ENCODE peak calls at places on chromosomes 3 and 15, in eight cellular contexts. One of them, this sample, is unnamed.

GRCh38 chr15:42891569-42891968 is 29.0 kb downstream of the TTBK2 start:
- DNase-seq in HS-27A: no peak
- DNase-seq in GM04504: no peak
- DNase-seq in T-helper 2 cell: no peak
- DNase-seq in HFF-Myc: no peak
- DNase-seq in NCI-H2081: no peak
- DNase-seq in small intestine: no peak
- DNase-seq in activated CD8-positive, alpha-beta memory T cell treated with anti-CD3 and anti-CD28 coated beads for 1 hour: no peak
- DNase-seq in this sample: no peak

GRCh38 chr3:154779571-154779970 is 300.5 kb upstream of the MME start:
- DNase-seq in HS-27A: peak
- DNase-seq in GM04504: no peak
- DNase-seq in T-helper 2 cell: no peak
- DNase-seq in HFF-Myc: no peak
- DNase-seq in NCI-H2081: no peak
- DNase-seq in small intestine: no peak
- DNase-seq in activated CD8-positive, alpha-beta memory T cell treated with anti-CD3 and anti-CD28 coated beads for 1 hour: no peak
- DNase-seq in this sample: no peak

GRCh38 chr3:106711650-106712049 is 665.6 kb upstream of the CCDC54 start:
- DNase-seq in HS-27A: no peak
- DNase-seq in GM04504: peak
- DNase-seq in T-helper 2 cell: no peak
- DNase-seq in HFF-Myc: no peak
- DNase-seq in NCI-H2081: no peak
- DNase-seq in small intestine: no peak
- DNase-seq in activated CD8-positive, alpha-beta memory T cell treated with anti-CD3 and anti-CD28 coated beads for 1 hour: no peak
- DNase-seq in this sample: no peak

GRCh38 chr3:119849126-119849525 is 67.2 kb downstream of the NR1I2 start:
- DNase-seq in HS-27A: no peak
- DNase-seq in GM04504: no peak
- DNase-seq in T-helper 2 cell: no peak
- DNase-seq in HFF-Myc: no peak
- DNase-seq in NCI-H2081: no peak
- DNase-seq in small intestine: no peak
- DNase-seq in activated CD8-positive, alpha-beta memory T cell treated with anti-CD3 and anti-CD28 coated beads for 1 hour: no peak
- DNase-seq in this sample: no peak

GRCh38 chr3:55750525-55750924 is 263.4 kb upstream of the WNT5A start:
- DNase-seq in HS-27A: peak
- DNase-seq in GM04504: peak
- DNase-seq in T-helper 2 cell: no peak
- DNase-seq in HFF-Myc: peak
- DNase-seq in NCI-H2081: no peak
- DNase-seq in small intestine: no peak
- DNase-seq in activated CD8-positive, alpha-beta memory T cell treated with anti-CD3 and anti-CD28 coated beads for 1 hour: no peak
- DNase-seq in this sample: no peak

GRCh38 chr3:157051625-157052024 is 108.3 kb downstream of the CCNL1 start:
- DNase-seq in HS-27A: no peak
- DNase-seq in GM04504: no peak
- DNase-seq in T-helper 2 cell: no peak
- DNase-seq in HFF-Myc: no peak
- DNase-seq in NCI-H2081: no peak
- DNase-seq in small intestine: no peak
- DNase-seq in activated CD8-positive, alpha-beta memory T cell treated with anti-CD3 and anti-CD28 coated beads for 1 hour: no peak
- DNase-seq in this sample: no peak

GRCh38 chr3:187255314-187255713 is 36.2 kb downstream of the MASP1 start:
- DNase-seq in HS-27A: no peak
- DNase-seq in GM04504: no peak
- DNase-seq in T-helper 2 cell: no peak
- DNase-seq in HFF-Myc: no peak
- DNase-seq in NCI-H2081: no peak
- DNase-seq in small intestine: peak
- DNase-seq in activated CD8-positive, alpha-beta memory T cell treated with anti-CD3 and anti-CD28 coated beads for 1 hour: no peak
- DNase-seq in this sample: no peak

GRCh38 chr3:177427540-177427939 is 230.3 kb upstream of the TBL1XR1 start:
- DNase-seq in HS-27A: no peak
- DNase-seq in GM04504: no peak
- DNase-seq in T-helper 2 cell: no peak
- DNase-seq in HFF-Myc: no peak
- DNase-seq in NCI-H2081: no peak
- DNase-seq in small intestine: no peak
- DNase-seq in activated CD8-positive, alpha-beta memory T cell treated with anti-CD3 and anti-CD28 coated beads for 1 hour: no peak
- DNase-seq in this sample: no peak

GRCh38 chr15:51737538-51738305 is at the start of gene LYSMD2:
- DNase-seq in HS-27A: no peak
- DNase-seq in GM04504: no peak
- DNase-seq in T-helper 2 cell: peak
- DNase-seq in HFF-Myc: no peak
- DNase-seq in NCI-H2081: peak
- DNase-seq in small intestine: peak
- DNase-seq in activated CD8-positive, alpha-beta memory T cell treated with anti-CD3 and anti-CD28 coated beads for 1 hour: peak
- DNase-seq in this sample: no peak

GRCh38 chr15:47429376-47429775 is 287.9 kb upstream of the SEMA6D start:
- DNase-seq in HS-27A: no peak
- DNase-seq in GM04504: no peak
- DNase-seq in T-helper 2 cell: no peak
- DNase-seq in HFF-Myc: no peak
- DNase-seq in NCI-H2081: no peak
- DNase-seq in small intestine: no peak
- DNase-seq in activated CD8-positive, alpha-beta memory T cell treated with anti-CD3 and anti-CD28 coated beads for 1 hour: no peak
- DNase-seq in this sample: no peak

GRCh38 chr3:117874904-117875874 is 1159.5 kb downstream of the IGSF11 start:
- DNase-seq in HS-27A: no peak
- DNase-seq in GM04504: no peak
- DNase-seq in T-helper 2 cell: no peak
- DNase-seq in HFF-Myc: no peak
- DNase-seq in NCI-H2081: no peak
- DNase-seq in small intestine: no peak
- DNase-seq in activated CD8-positive, alpha-beta memory T cell treated with anti-CD3 and anti-CD28 coated beads for 1 hour: no peak
- DNase-seq in this sample: no peak

GRCh38 chr3:184764176-184764575 is 47.8 kb upstream of the VPS8 start:
- DNase-seq in HS-27A: no peak
- DNase-seq in GM04504: no peak
- DNase-seq in T-helper 2 cell: no peak
- DNase-seq in HFF-Myc: no peak
- DNase-seq in NCI-H2081: no peak
- DNase-seq in small intestine: no peak
- DNase-seq in activated CD8-positive, alpha-beta memory T cell treated with anti-CD3 and anti-CD28 coated beads for 1 hour: no peak
- DNase-seq in this sample: no peak

GRCh38 chr15:80803580-80804525 is 24.7 kb downstream of the CEMIP start:
- DNase-seq in HS-27A: no peak
- DNase-seq in GM04504: no peak
- DNase-seq in T-helper 2 cell: no peak
- DNase-seq in HFF-Myc: no peak
- DNase-seq in NCI-H2081: no peak
- DNase-seq in small intestine: no peak
- DNase-seq in activated CD8-positive, alpha-beta memory T cell treated with anti-CD3 and anti-CD28 coated beads for 1 hour: no peak
- DNase-seq in this sample: no peak

GRCh38 chr3:120435621-120436020 is 15.2 kb downstream of the FSTL1 start:
- DNase-seq in HS-27A: peak
- DNase-seq in GM04504: no peak
- DNase-seq in T-helper 2 cell: no peak
- DNase-seq in HFF-Myc: no peak
- DNase-seq in NCI-H2081: peak
- DNase-seq in small intestine: no peak
- DNase-seq in activated CD8-positive, alpha-beta memory T cell treated with anti-CD3 and anti-CD28 coated beads for 1 hour: no peak
- DNase-seq in this sample: no peak

GRCh38 chr3:105328338-105328730 is 38.4 kb upstream of the ALCAM start:
- DNase-seq in HS-27A: no peak
- DNase-seq in GM04504: no peak
- DNase-seq in T-helper 2 cell: no peak
- DNase-seq in HFF-Myc: no peak
- DNase-seq in NCI-H2081: no peak
- DNase-seq in small intestine: no peak
- DNase-seq in activated CD8-positive, alpha-beta memory T cell treated with anti-CD3 and anti-CD28 coated beads for 1 hour: no peak
- DNase-seq in this sample: no peak

GRCh38 chr3:66423791-66424190 is 77.0 kb downstream of the LRIG1 start:
- DNase-seq in HS-27A: no peak
- DNase-seq in GM04504: peak
- DNase-seq in T-helper 2 cell: no peak
- DNase-seq in HFF-Myc: no peak
- DNase-seq in NCI-H2081: no peak
- DNase-seq in small intestine: no peak
- DNase-seq in activated CD8-positive, alpha-beta memory T cell treated with anti-CD3 and anti-CD28 coated beads for 1 hour: no peak
- DNase-seq in this sample: no peak

GRCh38 chr3:23389686-23390085 is 186.6 kb downstream of the UBE2E2 start:
- DNase-seq in HS-27A: no peak
- DNase-seq in GM04504: no peak
- DNase-seq in T-helper 2 cell: no peak
- DNase-seq in HFF-Myc: no peak
- DNase-seq in NCI-H2081: no peak
- DNase-seq in small intestine: no peak
- DNase-seq in activated CD8-positive, alpha-beta memory T cell treated with anti-CD3 and anti-CD28 coated beads for 1 hour: no peak
- DNase-seq in this sample: no peak

GRCh38 chr3:30456263-30456662 is 150.1 kb upstream of the TGFBR2 start:
- DNase-seq in HS-27A: no peak
- DNase-seq in GM04504: no peak
- DNase-seq in T-helper 2 cell: no peak
- DNase-seq in HFF-Myc: no peak
- DNase-seq in NCI-H2081: no peak
- DNase-seq in small intestine: no peak
- DNase-seq in activated CD8-positive, alpha-beta memory T cell treated with anti-CD3 and anti-CD28 coated beads for 1 hour: no peak
- DNase-seq in this sample: no peak

GRCh38 chr3:3127432-3128010 is 781 bp downstream of the TRNT1 start:
- DNase-seq in HS-27A: peak
- DNase-seq in GM04504: no peak
- DNase-seq in T-helper 2 cell: peak
- DNase-seq in HFF-Myc: no peak
- DNase-seq in NCI-H2081: no peak
- DNase-seq in small intestine: peak
- DNase-seq in activated CD8-positive, alpha-beta memory T cell treated with anti-CD3 and anti-CD28 coated beads for 1 hour: no peak
- DNase-seq in this sample: no peak

GRCh38 chr15:72907733-72908132 is 124.2 kb upstream of the ADPGK start:
- DNase-seq in HS-27A: no peak
- DNase-seq in GM04504: no peak
- DNase-seq in T-helper 2 cell: no peak
- DNase-seq in HFF-Myc: no peak
- DNase-seq in NCI-H2081: peak
- DNase-seq in small intestine: no peak
- DNase-seq in activated CD8-positive, alpha-beta memory T cell treated with anti-CD3 and anti-CD28 coated beads for 1 hour: no peak
- DNase-seq in this sample: no peak

GRCh38 chr3:185959609-185960517 is 22.0 kb upstream of the TRA2B start:
- DNase-seq in HS-27A: no peak
- DNase-seq in GM04504: peak
- DNase-seq in T-helper 2 cell: no peak
- DNase-seq in HFF-Myc: peak
- DNase-seq in NCI-H2081: no peak
- DNase-seq in small intestine: peak
- DNase-seq in activated CD8-positive, alpha-beta memory T cell treated with anti-CD3 and anti-CD28 coated beads for 1 hour: no peak
- DNase-seq in this sample: no peak

GRCh38 chr3:48398701-48399386 is 26.8 kb downstream of the FBXW12 start:
- DNase-seq in HS-27A: no peak
- DNase-seq in GM04504: no peak
- DNase-seq in T-helper 2 cell: no peak
- DNase-seq in HFF-Myc: no peak
- DNase-seq in NCI-H2081: no peak
- DNase-seq in small intestine: no peak
- DNase-seq in activated CD8-positive, alpha-beta memory T cell treated with anti-CD3 and anti-CD28 coated beads for 1 hour: no peak
- DNase-seq in this sample: no peak

GRCh38 chr15:77064539-77065308 is 6.2 kb downstream of the TSPAN3 start:
- DNase-seq in HS-27A: no peak
- DNase-seq in GM04504: no peak
- DNase-seq in T-helper 2 cell: no peak
- DNase-seq in HFF-Myc: no peak
- DNase-seq in NCI-H2081: no peak
- DNase-seq in small intestine: peak
- DNase-seq in activated CD8-positive, alpha-beta memory T cell treated with anti-CD3 and anti-CD28 coated beads for 1 hour: no peak
- DNase-seq in this sample: no peak

This sample was measured in cerebellar nuclear complex.